ENCODE peak calls at places on chromosomes 12 and 14, in six cellular contexts. One of them, this sample, is unnamed.

GRCh38 chr14:103058209-103059055 is 1.1 kb upstream of the CDC42BPB start:
- DNase-seq in cardiac muscle cell: peak; percentile 75
- DNase-seq in CD8-positive, alpha-beta T cell: no peak
- DNase-seq in fibroblast of pulmonary artery: no peak
- DNase-seq in osteoblast: no peak
- DNase-seq in trophoblast cell: no peak
- DNase-seq in this sample: no peak

GRCh38 chr12:38695057-38695456 is 210.3 kb downstream of the CPNE8 start:
- DNase-seq in cardiac muscle cell: no peak
- DNase-seq in CD8-positive, alpha-beta T cell: no peak
- DNase-seq in fibroblast of pulmonary artery: no peak
- DNase-seq in osteoblast: peak; percentile 22
- DNase-seq in trophoblast cell: no peak
- DNase-seq in this sample: no peak

GRCh38 chr12:83198291-83198690 is 511.6 kb downstream of the TMTC2 start:
- DNase-seq in cardiac muscle cell: no peak
- DNase-seq in CD8-positive, alpha-beta T cell: no peak
- DNase-seq in fibroblast of pulmonary artery: no peak
- DNase-seq in osteoblast: no peak
- DNase-seq in trophoblast cell: no peak
- DNase-seq in this sample: no peak

GRCh38 chr12:116962197-116962596 is 51.4 kb downstream of the FBXW8 start:
- DNase-seq in cardiac muscle cell: no peak
- DNase-seq in CD8-positive, alpha-beta T cell: no peak
- DNase-seq in fibroblast of pulmonary artery: no peak
- DNase-seq in osteoblast: no peak
- DNase-seq in trophoblast cell: no peak
- DNase-seq in this sample: no peak

GRCh38 chr12:75783093-75783877 is 248.3 kb downstream of the PHLDA1 start:
- DNase-seq in cardiac muscle cell: no peak
- DNase-seq in CD8-positive, alpha-beta T cell: no peak
- DNase-seq in fibroblast of pulmonary artery: no peak
- DNase-seq in osteoblast: no peak
- DNase-seq in trophoblast cell: no peak
- DNase-seq in this sample: no peak

GRCh38 chr12:94191023-94191422 is 42.6 kb downstream of the PLXNC1 start:
- DNase-seq in cardiac muscle cell: no peak
- DNase-seq in CD8-positive, alpha-beta T cell: no peak
- DNase-seq in fibroblast of pulmonary artery: no peak
- DNase-seq in osteoblast: no peak
- DNase-seq in trophoblast cell: no peak
- DNase-seq in this sample: no peak

GRCh38 chr14:54564071-54564798 is 2.7 kb upstream of the SAMD4A start:
- DNase-seq in cardiac muscle cell: peak; percentile 34
- DNase-seq in CD8-positive, alpha-beta T cell: no peak
- DNase-seq in fibroblast of pulmonary artery: peak; percentile 74
- DNase-seq in osteoblast: peak; percentile 75
- DNase-seq in trophoblast cell: no peak
- DNase-seq in this sample: no peak

GRCh38 chr14:90607141-90607540 is 209.1 kb downstream of the TTC7B start:
- DNase-seq in cardiac muscle cell: no peak
- DNase-seq in CD8-positive, alpha-beta T cell: no peak
- DNase-seq in fibroblast of pulmonary artery: no peak
- DNase-seq in osteoblast: no peak
- DNase-seq in trophoblast cell: no peak
- DNase-seq in this sample: no peak

GRCh38 chr12:16606936-16607335 is 974 bp upstream of the LMO3 start:
- DNase-seq in cardiac muscle cell: peak; percentile 41
- DNase-seq in CD8-positive, alpha-beta T cell: no peak
- DNase-seq in fibroblast of pulmonary artery: no peak
- DNase-seq in osteoblast: peak; percentile 56
- DNase-seq in trophoblast cell: no peak
- DNase-seq in this sample: no peak

GRCh38 chr12:19671695-19672094 is 232.4 kb downstream of the AEBP2 start:
- DNase-seq in cardiac muscle cell: no peak
- DNase-seq in CD8-positive, alpha-beta T cell: no peak
- DNase-seq in fibroblast of pulmonary artery: no peak
- DNase-seq in osteoblast: no peak
- DNase-seq in trophoblast cell: no peak
- DNase-seq in this sample: no peak

GRCh38 chr12:81520064-81520945 is 238.8 kb downstream of the PPFIA2 start:
- DNase-seq in cardiac muscle cell: no peak
- DNase-seq in CD8-positive, alpha-beta T cell: no peak
- DNase-seq in fibroblast of pulmonary artery: no peak
- DNase-seq in osteoblast: peak; percentile 11
- DNase-seq in trophoblast cell: no peak
- DNase-seq in this sample: no peak

GRCh38 chr12:30764251-30764650 is 9.5 kb upstream of the CAPRIN2 start:
- DNase-seq in cardiac muscle cell: no peak
- DNase-seq in CD8-positive, alpha-beta T cell: no peak
- DNase-seq in fibroblast of pulmonary artery: no peak
- DNase-seq in osteoblast: no peak
- DNase-seq in trophoblast cell: no peak
- DNase-seq in this sample: no peak

GRCh38 chr14:25049559-25050493 is at the start of gene STXBP6:
- DNase-seq in cardiac muscle cell: peak; percentile 85
- DNase-seq in CD8-positive, alpha-beta T cell: no peak
- DNase-seq in fibroblast of pulmonary artery: peak; percentile 55
- DNase-seq in osteoblast: peak; percentile 93
- DNase-seq in trophoblast cell: no peak
- DNase-seq in this sample: no peak

GRCh38 chr14:25049127-25049558 is 804 bp downstream of the STXBP6 start:
- DNase-seq in cardiac muscle cell: no peak
- DNase-seq in CD8-positive, alpha-beta T cell: no peak
- DNase-seq in fibroblast of pulmonary artery: peak; percentile 3
- DNase-seq in osteoblast: no peak
- DNase-seq in trophoblast cell: no peak
- DNase-seq in this sample: no peak

GRCh38 chr14:25046301-25046943 is 3.5 kb downstream of the STXBP6 start:
- DNase-seq in cardiac muscle cell: peak; percentile 63
- DNase-seq in CD8-positive, alpha-beta T cell: no peak
- DNase-seq in fibroblast of pulmonary artery: no peak
- DNase-seq in osteoblast: no peak
- DNase-seq in trophoblast cell: no peak
- DNase-seq in this sample: no peak

GRCh38 chr14:25050494-25051170 is 685 bp upstream of the STXBP6 start:
- DNase-seq in cardiac muscle cell: peak; percentile 23
- DNase-seq in CD8-positive, alpha-beta T cell: no peak
- DNase-seq in fibroblast of pulmonary artery: peak; percentile 75
- DNase-seq in osteoblast: peak; percentile 80
- DNase-seq in trophoblast cell: no peak
- DNase-seq in this sample: no peak

GRCh38 chr14:25048170-25049126 is 1.5 kb downstream of the STXBP6 start:
- DNase-seq in cardiac muscle cell: no peak
- DNase-seq in CD8-positive, alpha-beta T cell: no peak
- DNase-seq in fibroblast of pulmonary artery: peak; percentile 68
- DNase-seq in osteoblast: peak; percentile 94
- DNase-seq in trophoblast cell: no peak
- DNase-seq in this sample: no peak
- H3K4me3 ChIP-seq in cardiac muscle cell: no peak overlapping the region
- H3K4me3 ChIP-seq in CD8-positive, alpha-beta T cell: no peak overlapping the region
- H3K4me3 ChIP-seq in fibroblast of pulmonary artery: peak overlapping the region; percentile 58
- H3K4me3 ChIP-seq in osteoblast: peak overlapping the region; percentile 72
- H3K4me3 ChIP-seq in trophoblast cell: no peak overlapping the region
- H3K4me3 ChIP-seq in this sample: peak overlapping the region; percentile 87

GRCh38 chr12:108594960-108595710 is 2.7 kb downstream of the TMEM119 start:
- DNase-seq in cardiac muscle cell: no peak
- DNase-seq in CD8-positive, alpha-beta T cell: no peak
- DNase-seq in fibroblast of pulmonary artery: no peak
- DNase-seq in osteoblast: no peak
- DNase-seq in trophoblast cell: no peak
- DNase-seq in this sample: no peak

GRCh38 chr12:108595711-108596647 is 1.9 kb downstream of the TMEM119 start:
- DNase-seq in cardiac muscle cell: no peak
- DNase-seq in CD8-positive, alpha-beta T cell: no peak
- DNase-seq in fibroblast of pulmonary artery: no peak
- DNase-seq in osteoblast: no peak
- DNase-seq in trophoblast cell: no peak
- DNase-seq in this sample: no peak

GRCh38 chr12:108597559-108598471 is at the start of gene TMEM119:
- DNase-seq in cardiac muscle cell: no peak
- DNase-seq in CD8-positive, alpha-beta T cell: no peak
- DNase-seq in fibroblast of pulmonary artery: no peak
- DNase-seq in osteoblast: peak; percentile 95
- DNase-seq in trophoblast cell: no peak
- DNase-seq in this sample: no peak

GRCh38 chr12:108598553-108599250 is 818 bp upstream of the TMEM119 start:
- DNase-seq in cardiac muscle cell: no peak
- DNase-seq in CD8-positive, alpha-beta T cell: no peak
- DNase-seq in fibroblast of pulmonary artery: no peak
- DNase-seq in osteoblast: no peak
- DNase-seq in trophoblast cell: no peak
- DNase-seq in this sample: no peak

DNA sequence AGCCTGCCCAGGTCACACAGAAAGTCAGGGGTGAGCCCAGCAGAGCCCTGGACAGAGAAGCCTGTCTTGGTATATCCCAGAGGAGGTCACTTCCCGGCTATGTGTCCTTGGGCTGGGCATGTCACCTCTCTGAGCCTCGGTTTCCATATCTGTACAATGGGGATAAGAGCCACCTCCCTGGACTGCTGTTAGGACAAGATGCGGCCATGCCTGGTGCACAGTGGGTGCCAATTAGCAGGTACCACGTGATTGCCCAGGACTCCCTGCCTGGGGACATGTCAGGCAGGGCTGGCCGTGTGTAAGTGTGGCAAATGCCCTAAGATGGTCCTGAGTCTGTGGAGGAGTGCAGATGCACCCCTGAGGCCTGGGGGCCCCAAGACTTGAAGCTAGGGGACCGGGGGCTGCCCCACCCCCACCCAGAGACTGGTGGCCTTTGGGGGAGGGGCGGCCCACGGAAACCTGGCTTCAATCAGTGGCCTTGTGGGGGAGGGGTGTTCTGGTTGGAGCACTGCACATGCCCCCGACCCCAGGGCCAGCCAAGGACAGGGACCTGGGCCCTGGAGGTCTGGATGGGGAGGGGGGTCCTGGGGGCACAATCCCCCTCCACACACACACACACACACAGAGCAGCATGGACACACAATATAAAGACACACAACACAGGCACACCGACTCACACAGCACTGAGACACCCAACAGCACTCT is 878 bp downstream of the TMEM119 start:
- DNase-seq in cardiac muscle cell: no peak
- DNase-seq in CD8-positive, alpha-beta T cell: no peak
- DNase-seq in fibroblast of pulmonary artery: no peak
- DNase-seq in osteoblast: peak; percentile 54
- DNase-seq in trophoblast cell: no peak
- DNase-seq in this sample: no peak
- H3K4me3 ChIP-seq in cardiac muscle cell: no peak overlapping the region
- H3K4me3 ChIP-seq in CD8-positive, alpha-beta T cell: no peak overlapping the region
- H3K4me3 ChIP-seq in fibroblast of pulmonary artery: peak overlapping the region; percentile 1
- H3K4me3 ChIP-seq in osteoblast: peak overlapping the region; percentile 72
- H3K4me3 ChIP-seq in trophoblast cell: no peak overlapping the region
- H3K4me3 ChIP-seq in this sample: peak overlapping the region; percentile 36

GRCh38 chr14:104461676-104462443 is 117.7 kb upstream of the C14orf180 start:
- DNase-seq in cardiac muscle cell: peak; percentile 42
- DNase-seq in CD8-positive, alpha-beta T cell: no peak
- DNase-seq in fibroblast of pulmonary artery: no peak
- DNase-seq in osteoblast: peak; percentile 49
- DNase-seq in trophoblast cell: no peak
- DNase-seq in this sample: no peak
- H3K4me3 ChIP-seq in cardiac muscle cell: peak overlapping the region; percentile 24
- H3K4me3 ChIP-seq in CD8-positive, alpha-beta T cell: no peak overlapping the region
- H3K4me3 ChIP-seq in fibroblast of pulmonary artery: no peak overlapping the region
- H3K4me3 ChIP-seq in osteoblast: no peak overlapping the region
- H3K4me3 ChIP-seq in trophoblast cell: no peak overlapping the region
- H3K4me3 ChIP-seq in this sample: peak overlapping the region; percentile 39

GRCh38 chr14:76957224-76957881 is 71.2 kb downstream of the IRF2BPL start:
- DNase-seq in cardiac muscle cell: no peak
- DNase-seq in CD8-positive, alpha-beta T cell: no peak
- DNase-seq in fibroblast of pulmonary artery: no peak
- DNase-seq in osteoblast: no peak
- DNase-seq in trophoblast cell: no peak
- DNase-seq in this sample: no peak
- H3K4me3 ChIP-seq in cardiac muscle cell: no peak overlapping the region
- H3K4me3 ChIP-seq in CD8-positive, alpha-beta T cell: peak overlapping the region; percentile 74
- H3K4me3 ChIP-seq in fibroblast of pulmonary artery: no peak overlapping the region
- H3K4me3 ChIP-seq in osteoblast: peak overlapping the region; percentile 64
- H3K4me3 ChIP-seq in trophoblast cell: no peak overlapping the region
- H3K4me3 ChIP-seq in this sample: no peak overlapping the region

GRCh38 chr14:96204151-96205058 is at the start of gene BDKRB2:
- DNase-seq in cardiac muscle cell: peak; percentile 76
- DNase-seq in CD8-positive, alpha-beta T cell: no peak
- DNase-seq in fibroblast of pulmonary artery: peak; percentile 63
- DNase-seq in osteoblast: peak; percentile 99
- DNase-seq in trophoblast cell: peak; percentile 35
- DNase-seq in this sample: no peak
- H3K4me3 ChIP-seq in cardiac muscle cell: peak within 1 kb of the TSS; percentile 20
- H3K4me3 ChIP-seq in CD8-positive, alpha-beta T cell: no peak within 1 kb of the TSS
- H3K4me3 ChIP-seq in fibroblast of pulmonary artery: peak within 1 kb of the TSS; percentile 50
- H3K4me3 ChIP-seq in osteoblast: peak within 1 kb of the TSS; percentile 79
- H3K4me3 ChIP-seq in trophoblast cell: peak within 1 kb of the TSS; percentile 74
- H3K4me3 ChIP-seq in this sample: peak within 1 kb of the TSS; percentile 68

GRCh38 chr12:132285311-132285741 is 44.1 kb downstream of the GALNT9 start:
- DNase-seq in cardiac muscle cell: no peak
- DNase-seq in CD8-positive, alpha-beta T cell: no peak
- DNase-seq in fibroblast of pulmonary artery: no peak
- DNase-seq in osteoblast: no peak
- DNase-seq in trophoblast cell: no peak
- DNase-seq in this sample: no peak
- H3K4me3 ChIP-seq in cardiac muscle cell: no peak overlapping the region
- H3K4me3 ChIP-seq in CD8-positive, alpha-beta T cell: no peak overlapping the region
- H3K4me3 ChIP-seq in fibroblast of pulmonary artery: no peak overlapping the region
- H3K4me3 ChIP-seq in osteoblast: no peak overlapping the region
- H3K4me3 ChIP-seq in trophoblast cell: no peak overlapping the region
- H3K4me3 ChIP-seq in this sample: no peak overlapping the region